ENCODE peak calls at places on chromosomes 11 and 22, in five cellular contexts. Q is SK-N-SH, V is HCT116, X is neuronal stem cell, I is GM23248. J is an unnamed sample.

GRCh38 chr22:40595497-40596234 is 40.9 kb downstream of the MRTFA start:
- DNase-seq in X (no peak), I (peak), Q (no peak), V (no peak), J (no peak)

GRCh38 chr11:68148882-68149281 is 27.7 kb upstream of the CHKA start:
- DNase-seq in V (no peak), Q (no peak), I (no peak), X (no peak), J (no peak)

GRCh38 chr11:68976095-68976494 is 4.7 kb downstream of the MRGPRD start:
- DNase-seq in V (no peak), Q (no peak), X (no peak), I (no peak), J (no peak)

GRCh38 chr22:29195964-29196666 is 9.6 kb upstream of the EMID1 start:
- DNase-seq in I (no peak), X (no peak), V (no peak), Q (peak), J (no peak)

GRCh38 chr22:36363378-36363931 is 24.3 kb downstream of the MYH9 start:
- DNase-seq in X (no peak), I (no peak), Q (no peak), V (no peak), J (no peak)

GRCh38 chr11:68934666-68935065 is 31.0 kb downstream of the IGHMBP2 start:
- DNase-seq in V (no peak), X (no peak), I (no peak), Q (no peak), J (no peak)

GRCh38 chr22:27993774-27994350 is 74.8 kb upstream of the PITPNB start:
- DNase-seq in Q (no peak), X (no peak), V (no peak), I (no peak), J (no peak)

GRCh38 chr11:28481673-28482480 is 373.7 kb downstream of the METTL15 start:
- DNase-seq in V (no peak), X (no peak), Q (no peak), I (no peak), J (no peak)

GRCh38 chr11:113045146-113045545 is 83.9 kb downstream of the NCAM1 start:
- DNase-seq in X (no peak), I (no peak), Q (no peak), V (no peak), J (no peak)

GRCh38 chr11:17163742-17164141 is 44.0 kb downstream of the PIK3C2A start:
- DNase-seq in X (no peak), Q (no peak), I (no peak), V (no peak), J (no peak)

GRCh38 chr11:17395554-17395961 is 7.1 kb upstream of the KCNJ11 start:
- DNase-seq in I (no peak), X (no peak), Q (peak), V (no peak), J (no peak)

GRCh38 chr11:100562102-100562501 is 125.0 kb upstream of the ARHGAP42 start:
- DNase-seq in V (no peak), I (peak), Q (no peak), X (no peak), J (peak)

GRCh38 chr11:116696381-116696941 is 76.3 kb downstream of the BUD13 start:
- DNase-seq in I (peak), Q (peak), V (no peak), X (no peak), J (no peak)

GRCh38 chr11:554824-555499 is 5.6 kb downstream of the LMNTD2 start:
- DNase-seq in I (peak), Q (peak), V (peak), X (peak), J (peak)

GRCh38 chr22:21028277-21029251 is 3.8 kb downstream of the SLC7A4 start:
- DNase-seq in X (no peak), V (no peak), Q (no peak), I (no peak), J (no peak)

GRCh38 chr11:114159802-114160588 is 100.5 kb downstream of the ZBTB16 start:
- DNase-seq in V (peak), I (peak), Q (peak), X (no peak), J (peak)

GRCh38 chr11:59208956-59209355 is 3.8 kb downstream of the MPEG1 start:
- DNase-seq in V (no peak), I (peak), X (no peak), Q (no peak), J (no peak)

GRCh38 chr22:39681038-39681861 is 110.7 kb downstream of the CACNA1I start:
- DNase-seq in Q (no peak), I (no peak), X (no peak), V (no peak), J (no peak)

GRCh38 chr11:16775604-16776283 is 37.3 kb downstream of the C11orf58 start:
- DNase-seq in V (no peak), X (no peak), I (no peak), Q (no peak), J (no peak)

GRCh38 chr22:35230417-35230816 is 26.9 kb upstream of the HMGXB4 start:
- DNase-seq in V (no peak), I (no peak), Q (no peak), X (no peak), J (no peak)

GRCh38 chr11:130636672-130637463 is 188.4 kb downstream of the ADAMTS15 start:
- DNase-seq in Q (no peak), I (peak), X (no peak), V (peak), J (peak)

GRCh38 chr22:39748877-39749276 is 144.7 kb downstream of the ENTHD1 start:
- DNase-seq in X (no peak), I (peak), V (no peak), Q (no peak), J (peak)

GRCh38 chr11:77142091-77142975 is 14.3 kb downstream of the MYO7A start:
- DNase-seq in Q (peak), X (no peak), I (no peak), V (no peak), J (no peak)

GRCh38 chr11:117629891-117630538 is 167.0 kb downstream of the DSCAML1 start:
- DNase-seq in V (no peak), Q (no peak), I (no peak), X (no peak), J (no peak)

GRCh38 chr11:61138940-61139339 is 22.3 kb downstream of the VPS37C start:
- DNase-seq in Q (no peak), I (peak), V (no peak), X (no peak), J (peak)

GRCh38 chr22:40042312-40042711 is 47.6 kb downstream of the FAM83F start:
- DNase-seq in I (no peak), V (no peak), Q (no peak), X (no peak), J (no peak)

GRCh38 chr11:5910521-5910920 is 17.5 kb downstream of the OR52E5 start:
- DNase-seq in I (no peak), V (no peak), Q (no peak), X (no peak), J (no peak)

GRCh38 chr11:4025248-4025956 is 69.2 kb upstream of the RRM1 start:
- DNase-seq in V (no peak), Q (peak), I (peak), X (no peak), J (peak)

GRCh38 chr11:4025957-4026324 is 68.7 kb upstream of the RRM1 start:
- DNase-seq in X (no peak), V (no peak), Q (peak), I (peak), J (peak)

GRCh38 chr11:4022669-4023068 is 71.9 kb upstream of the RRM1 start:
- DNase-seq in X (no peak), V (no peak), I (no peak), Q (no peak), J (no peak)

GRCh38 chr11:4027746-4028145 is 66.9 kb upstream of the RRM1 start:
- DNase-seq in Q (no peak), I (no peak), X (no peak), V (no peak), J (no peak)

DNA sequence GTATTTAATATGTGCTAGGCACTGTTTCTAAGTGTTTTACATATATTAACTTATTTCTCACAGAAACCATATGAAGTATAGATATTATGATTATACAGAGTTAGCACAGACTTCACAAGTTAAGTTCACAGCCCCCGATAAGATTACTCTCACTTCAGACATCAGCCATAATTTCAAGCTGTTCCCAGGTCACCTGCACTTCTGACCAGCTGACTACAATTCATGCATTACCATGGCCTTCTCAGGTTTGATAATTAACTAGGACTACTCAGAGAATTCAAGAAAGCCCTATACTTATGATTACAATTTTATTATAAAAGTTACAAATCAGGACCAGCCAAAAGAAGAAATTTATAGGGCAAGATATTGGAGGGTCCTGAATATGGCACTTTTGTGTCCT is 68.2 kb upstream of the RRM1 start:
- DNase-seq in Q (no peak), I (no peak), V (no peak), X (no peak), J (no peak)
- H3K9ac ChIP-seq in Q (no peak), I (no peak), V (no peak), X (no peak), J (peak)

GRCh38 chr11:10378362-10378761 is 73.5 kb downstream of the ADM start:
- DNase-seq in I (no peak), Q (no peak), X (no peak), V (no peak), J (no peak)
- H3K9ac ChIP-seq in I (no peak), Q (no peak), X (no peak), V (no peak), J (peak)

GRCh38 chr22:31341386-31342088 is 4.6 kb downstream of the PATZ1 start:
- DNase-seq in X (no peak), V (no peak), I (no peak), Q (no peak), J (no peak)

GRCh38 chr22:31340360-31340759 is 5.8 kb downstream of the PATZ1 start:
- DNase-seq in I (no peak), Q (no peak), V (no peak), X (no peak), J (no peak)

GRCh38 chr22:31342389-31343125 is 3.6 kb downstream of the PATZ1 start:
- DNase-seq in V (no peak), I (no peak), X (peak), Q (no peak), J (no peak)

GRCh38 chr22:31339148-31339832 is 6.9 kb downstream of the PATZ1 start:
- DNase-seq in I (no peak), Q (no peak), X (no peak), V (no peak), J (no peak)

DNA sequence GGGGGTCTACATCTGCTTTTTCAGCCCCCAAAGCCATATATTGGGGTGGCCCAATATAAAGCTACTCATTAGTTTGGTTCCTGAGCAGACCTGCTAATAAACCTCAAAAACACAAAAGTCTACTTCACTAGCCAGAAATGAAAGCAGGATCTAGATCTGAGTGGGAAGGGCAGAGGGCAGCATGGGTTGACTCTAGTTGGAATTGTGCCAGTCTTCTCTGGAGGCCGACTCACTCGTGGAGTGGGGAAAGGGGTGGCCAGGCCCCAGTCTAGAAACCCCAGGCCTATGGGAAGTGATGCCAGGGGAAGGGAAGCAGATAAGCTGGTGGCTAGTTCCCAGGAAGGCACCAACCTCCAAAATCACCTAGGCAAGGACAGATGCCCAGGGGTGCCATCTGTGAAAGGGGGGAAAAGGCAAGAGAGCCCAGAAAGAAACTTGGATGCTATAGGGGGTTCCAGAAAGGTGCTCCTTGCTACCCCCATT is 5.3 kb downstream of the PATZ1 start:
- DNase-seq in V (no peak), X (no peak), Q (no peak), I (no peak), J (no peak)
- H3K9ac ChIP-seq in V (no peak), X (no peak), Q (no peak), I (no peak), J (no peak)

GRCh38 chr11:122441702-122442092 is 213.8 kb upstream of the UBASH3B start:
- DNase-seq in Q (no peak), I (peak), X (no peak), V (no peak), J (peak)
- H3K9ac ChIP-seq in Q (no peak), I (no peak), X (no peak), V (no peak), J (peak)

J was measured in adipocyte.